ENCODE peak calls at places on chromosomes 11 and 22, in four cellular contexts. F is H1, Z is H9, H is mesenchymal stem cell. U is an unnamed sample.

GRCh38 chr11:57779275-57779674 is 17.7 kb downstream of the CTNND1 start:
- DNase-seq in F (no peak), Z (peak), H (peak), U (no peak)

GRCh38 chr11:129704831-129705230 is 110.8 kb upstream of the TMEM45B start:
- DNase-seq in F (no peak), Z (peak), H (no peak), U (no peak)

GRCh38 chr22:49697047-49697446 is 130.6 kb downstream of the BRD1 start:
- DNase-seq in F (no peak), Z (no peak), H (no peak), U (no peak)

GRCh38 chr11:209275-210121 is 2.0 kb downstream of the RIC8A start:
- DNase-seq in F (no peak), Z (no peak), H (peak), U (no peak)

GRCh38 chr11:67999201-67999629 is 4.7 kb downstream of the UNC93B1 start:
- DNase-seq in F (no peak), Z (peak), H (no peak), U (no peak)

GRCh38 chr22:43520632-43521039 is 108.8 kb downstream of the MPPED1 start:
- DNase-seq in F (no peak), Z (no peak), H (no peak), U (no peak)

GRCh38 chr11:46116007-46116711 is 5.1 kb downstream of the PHF21A start:
- DNase-seq in F (no peak), Z (no peak), H (no peak), U (no peak)

GRCh38 chr22:25746012-25746373 is 4.0 kb downstream of the MYO18B start:
- DNase-seq in F (no peak), Z (no peak), H (no peak), U (no peak)

DNA sequence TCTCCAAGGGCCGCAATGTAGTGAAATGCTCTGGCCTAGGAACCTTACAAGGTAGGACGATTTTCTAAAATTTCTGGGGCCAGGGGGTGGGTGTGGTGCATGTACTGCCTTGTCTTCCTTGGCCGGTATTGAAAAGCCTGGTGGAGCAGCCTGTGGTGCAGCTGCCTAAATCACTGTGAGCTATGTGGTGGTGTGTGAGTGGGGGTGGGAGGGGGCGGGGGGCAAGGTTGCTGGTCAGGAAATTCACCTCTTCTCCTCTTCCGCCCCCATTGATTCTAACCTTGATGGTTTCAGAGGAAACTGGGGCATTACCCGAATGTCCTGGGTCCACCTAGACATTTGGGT is 137.2 kb downstream of the DBX1 start:
- DNase-seq in F (no peak), Z (no peak), H (no peak), U (no peak)
- H2BK12ac ChIP-seq in F (peak), Z (no peak), H (peak), U (no peak)

GRCh38 chr22:36452473-36453265 is 28.8 kb downstream of the TXN2 start:
- DNase-seq in F (no peak), Z (no peak), H (no peak), U (no peak)
- H2BK15ac ChIP-seq in F (no peak), Z (no peak), H (no peak), U (peak)

DNA sequence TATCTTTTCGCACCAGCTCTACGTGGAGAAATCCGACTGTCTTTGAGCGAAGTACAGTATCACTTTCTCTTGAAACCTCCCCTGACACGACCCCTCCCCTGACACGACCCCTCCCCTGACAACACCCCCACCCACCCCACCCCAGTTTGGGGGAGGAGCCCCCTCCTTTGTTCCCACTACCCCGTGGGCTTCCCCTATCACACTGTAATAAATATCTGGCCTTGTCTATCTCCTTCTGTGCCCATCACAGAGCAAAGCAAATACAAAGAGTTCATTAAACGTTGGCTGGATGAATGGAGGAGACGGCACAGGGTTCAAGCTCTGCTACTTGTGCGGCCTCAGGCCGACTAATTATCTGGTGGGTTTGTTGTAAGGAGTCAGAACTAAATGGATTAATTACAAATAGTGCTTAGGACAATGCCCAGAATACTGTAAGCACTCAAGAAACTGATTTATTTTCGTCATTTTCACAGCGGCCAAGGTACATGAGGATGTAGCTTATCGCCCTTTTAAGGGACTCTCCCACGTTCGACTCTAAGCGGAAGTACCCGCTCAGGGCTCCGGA is 640 bp upstream of the GGA1 start:
- DNase-seq in F (no peak), Z (no peak), H (no peak), U (no peak)
- H4K8ac ChIP-seq in F (peak), Z (no peak), H (peak), U (no peak)

GRCh38 chr22:37967147-37967546 is 13.6 kb downstream of the POLR2F start:
- DNase-seq in F (no peak), Z (no peak), H (no peak), U (no peak)

GRCh38 chr22:37970864-37971263 is 13.5 kb downstream of the SOX10 start:
- DNase-seq in F (no peak), Z (no peak), H (no peak), U (no peak)

GRCh38 chr22:37967637-37968451 is 14.3 kb downstream of the POLR2F start:
- DNase-seq in F (no peak), Z (no peak), H (no peak), U (no peak)

GRCh38 chr22:37968452-37969251 is 15.2 kb downstream of the POLR2F start:
- DNase-seq in F (no peak), Z (no peak), H (no peak), U (no peak)

GRCh38 chr22:37965940-37966664 is 12.6 kb downstream of the POLR2F start:
- DNase-seq in F (no peak), Z (no peak), H (no peak), U (no peak)
- H2BK12ac ChIP-seq in F (no peak), Z (no peak), H (no peak), U (no peak)

GRCh38 chr11:12540913-12541587 is 133.2 kb upstream of the TEAD1 start:
- DNase-seq in F (peak), Z (no peak), H (peak), U (no peak)

GRCh38 chr11:12537778-12538401 is 136.3 kb upstream of the TEAD1 start:
- DNase-seq in F (no peak), Z (no peak), H (no peak), U (no peak)

GRCh38 chr11:12540075-12540685 is 134.0 kb upstream of the TEAD1 start:
- DNase-seq in F (no peak), Z (no peak), H (peak), U (no peak)

GRCh38 chr11:12539570-12539969 is 134.7 kb upstream of the TEAD1 start:
- DNase-seq in F (no peak), Z (no peak), H (peak), U (no peak)

DNA sequence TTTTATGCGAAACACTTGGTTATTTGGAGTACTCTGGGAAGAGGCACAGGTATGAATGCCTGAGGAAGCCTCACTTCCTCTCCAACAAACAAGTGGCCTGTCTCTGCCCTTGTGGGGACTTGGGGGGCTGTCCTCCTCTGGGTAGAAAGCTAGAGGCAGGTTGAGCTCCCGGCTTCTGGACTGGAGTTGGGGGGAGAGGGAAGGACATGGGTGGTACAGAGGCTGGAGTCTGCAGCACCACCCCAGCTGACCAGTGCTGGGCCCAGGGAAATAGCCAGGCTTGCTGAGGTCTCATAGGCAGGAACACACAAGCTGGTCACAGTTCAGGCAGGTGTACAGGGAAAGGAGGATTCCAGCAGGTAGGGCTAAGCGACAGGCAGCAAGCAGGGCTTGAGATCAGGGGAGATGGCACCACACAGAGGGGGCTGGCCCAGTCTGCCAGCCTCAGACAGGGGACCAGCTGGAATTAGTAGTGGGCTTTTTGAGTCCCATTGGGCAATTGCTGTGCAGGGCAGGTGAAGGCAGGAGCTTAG is 135.3 kb upstream of the TEAD1 start:
- DNase-seq in F (no peak), Z (no peak), H (no peak), U (no peak)
- H2BK15ac ChIP-seq in F (peak), Z (no peak), H (no peak), U (no peak)

U was measured in neuronal stem cell.